ENCODE peak calls at places on chromosome 21, in ten cellular contexts. One of them, this sample, is unnamed.

GRCh38 chr21:34019402-34019801 is 54.0 kb upstream of the MRPS6 start:
- DNase-seq in heart left ventricle: no peak
- DNase-seq in breast epithelium: no peak
- DNase-seq in IMR-90: no peak
- DNase-seq in GM12892: no peak
- DNase-seq in transverse colon: no peak
- DNase-seq in tibial nerve: no peak
- DNase-seq in ovary: no peak
- DNase-seq in body of pancreas: no peak
- DNase-seq in uterus: no peak
- DNase-seq in this sample: no peak

GRCh38 chr21:35102488-35103407 is 53.6 kb upstream of the RUNX1 start:
- DNase-seq in heart left ventricle: peak
- DNase-seq in breast epithelium: peak
- DNase-seq in IMR-90: peak
- DNase-seq in GM12892: peak
- DNase-seq in transverse colon: peak
- DNase-seq in tibial nerve: no peak
- DNase-seq in ovary: no peak
- DNase-seq in body of pancreas: no peak
- DNase-seq in uterus: no peak
- DNase-seq in this sample: no peak

GRCh38 chr21:26840912-26841311 is 4.3 kb downstream of the ADAMTS1 start:
- DNase-seq in heart left ventricle: peak
- DNase-seq in breast epithelium: peak
- DNase-seq in IMR-90: peak
- DNase-seq in GM12892: no peak
- DNase-seq in transverse colon: no peak
- DNase-seq in tibial nerve: peak
- DNase-seq in ovary: peak
- DNase-seq in body of pancreas: peak
- DNase-seq in uterus: peak
- DNase-seq in this sample: no peak

GRCh38 chr21:28538987-28539622 is 453.6 kb downstream of the LTN1 start:
- DNase-seq in heart left ventricle: no peak
- DNase-seq in breast epithelium: no peak
- DNase-seq in IMR-90: peak
- DNase-seq in GM12892: no peak
- DNase-seq in transverse colon: no peak
- DNase-seq in tibial nerve: no peak
- DNase-seq in ovary: no peak
- DNase-seq in body of pancreas: no peak
- DNase-seq in uterus: no peak
- DNase-seq in this sample: no peak

GRCh38 chr21:18477059-18477458 is 73.5 kb upstream of the TMPRSS15 start:
- DNase-seq in heart left ventricle: no peak
- DNase-seq in breast epithelium: no peak
- DNase-seq in IMR-90: no peak
- DNase-seq in GM12892: no peak
- DNase-seq in transverse colon: no peak
- DNase-seq in tibial nerve: no peak
- DNase-seq in ovary: no peak
- DNase-seq in body of pancreas: no peak
- DNase-seq in uterus: no peak
- DNase-seq in this sample: no peak

GRCh38 chr21:26409735-26410134 is 163.4 kb downstream of the CYYR1 start:
- DNase-seq in heart left ventricle: no peak
- DNase-seq in breast epithelium: no peak
- DNase-seq in IMR-90: no peak
- DNase-seq in GM12892: no peak
- DNase-seq in transverse colon: no peak
- DNase-seq in tibial nerve: no peak
- DNase-seq in ovary: no peak
- DNase-seq in body of pancreas: no peak
- DNase-seq in uterus: no peak
- DNase-seq in this sample: no peak

GRCh38 chr21:39575778-39576177 is 37.0 kb upstream of the B3GALT5 start:
- DNase-seq in heart left ventricle: no peak
- DNase-seq in breast epithelium: no peak
- DNase-seq in IMR-90: no peak
- DNase-seq in GM12892: no peak
- DNase-seq in transverse colon: no peak
- DNase-seq in tibial nerve: no peak
- DNase-seq in ovary: no peak
- DNase-seq in body of pancreas: no peak
- DNase-seq in uterus: no peak
- DNase-seq in this sample: no peak

GRCh38 chr21:28938726-28939125 is 54.0 kb downstream of the LTN1 start:
- DNase-seq in heart left ventricle: no peak
- DNase-seq in breast epithelium: no peak
- DNase-seq in IMR-90: no peak
- DNase-seq in GM12892: no peak
- DNase-seq in transverse colon: no peak
- DNase-seq in tibial nerve: no peak
- DNase-seq in ovary: no peak
- DNase-seq in body of pancreas: no peak
- DNase-seq in uterus: no peak
- DNase-seq in this sample: no peak

GRCh38 chr21:15759469-15759868 is 29.7 kb downstream of the USP25 start:
- DNase-seq in heart left ventricle: no peak
- DNase-seq in breast epithelium: no peak
- DNase-seq in IMR-90: no peak
- DNase-seq in GM12892: no peak
- DNase-seq in transverse colon: no peak
- DNase-seq in tibial nerve: no peak
- DNase-seq in ovary: no peak
- DNase-seq in body of pancreas: no peak
- DNase-seq in uterus: no peak
- DNase-seq in this sample: no peak

GRCh38 chr21:32494946-32495703 is 82.6 kb downstream of the EVA1C start:
- DNase-seq in heart left ventricle: no peak
- DNase-seq in breast epithelium: no peak
- DNase-seq in IMR-90: peak
- DNase-seq in GM12892: no peak
- DNase-seq in transverse colon: no peak
- DNase-seq in tibial nerve: no peak
- DNase-seq in ovary: no peak
- DNase-seq in body of pancreas: no peak
- DNase-seq in uterus: peak
- DNase-seq in this sample: no peak

GRCh38 chr21:32496536-32496935 is 84.0 kb downstream of the EVA1C start:
- DNase-seq in heart left ventricle: no peak
- DNase-seq in breast epithelium: no peak
- DNase-seq in IMR-90: no peak
- DNase-seq in GM12892: no peak
- DNase-seq in transverse colon: no peak
- DNase-seq in tibial nerve: no peak
- DNase-seq in ovary: no peak
- DNase-seq in body of pancreas: no peak
- DNase-seq in uterus: no peak
- DNase-seq in this sample: no peak

DNA sequence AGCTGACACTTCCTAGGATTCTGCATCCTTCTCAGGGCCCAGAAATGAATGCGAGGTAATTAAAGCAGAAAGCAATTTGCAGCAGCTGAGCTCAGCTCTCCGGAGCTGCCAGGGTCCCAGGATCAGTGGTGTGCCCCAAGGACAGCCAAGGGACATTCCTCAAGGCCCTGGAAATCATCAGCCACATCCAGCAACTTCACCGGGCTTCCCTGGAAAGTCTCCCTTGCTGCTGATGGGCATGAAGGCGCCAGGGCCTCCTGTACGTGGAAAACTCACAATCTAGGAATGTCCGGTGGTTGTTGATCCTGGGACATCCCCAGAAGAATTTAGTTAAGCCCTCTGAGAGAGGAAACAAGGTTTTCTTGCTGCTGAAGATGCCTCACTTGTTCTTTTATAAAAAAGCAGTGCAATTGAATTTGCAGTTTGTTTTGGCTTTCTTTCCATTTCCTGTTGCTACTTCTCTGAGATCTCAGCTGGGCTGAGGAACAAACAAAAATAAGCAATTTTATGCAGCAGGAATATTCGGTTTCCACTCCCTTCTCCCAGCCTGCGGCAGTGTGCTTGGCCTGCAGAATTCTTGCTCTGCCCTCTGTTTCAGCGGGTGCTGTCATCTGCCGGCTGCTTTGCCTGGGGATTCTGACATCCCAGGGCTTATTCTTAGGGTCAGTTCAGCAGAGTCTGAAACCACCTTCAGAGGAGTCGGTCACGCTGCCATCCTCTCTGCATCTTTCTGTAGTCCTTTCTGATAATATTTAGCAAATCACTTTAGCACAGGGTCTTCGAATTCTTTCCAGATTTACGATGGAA is 85.9 kb downstream of the TCP10L start:
- DNase-seq in heart left ventricle: peak
- DNase-seq in breast epithelium: no peak
- DNase-seq in IMR-90: peak
- DNase-seq in GM12892: no peak
- DNase-seq in transverse colon: no peak
- DNase-seq in tibial nerve: no peak
- DNase-seq in ovary: peak
- DNase-seq in body of pancreas: no peak
- DNase-seq in uterus: no peak
- DNase-seq in this sample: no peak
- TF ChIP-seq POLR2A in heart left ventricle: no peak
- TF ChIP-seq POLR2A in breast epithelium: no peak
- TF ChIP-seq POLR2A in IMR-90: no peak
- TF ChIP-seq POLR2A in GM12892: no peak
- TF ChIP-seq POLR2A in transverse colon: no peak
- TF ChIP-seq POLR2A in tibial nerve: no peak
- TF ChIP-seq POLR2A in ovary: no peak
- TF ChIP-seq POLR2A in body of pancreas: no peak
- TF ChIP-seq POLR2A in uterus: no peak
- TF ChIP-seq POLR2A in this sample: no peak

GRCh38 chr21:43369124-43369523 is 57.8 kb downstream of the SIK1 start:
- DNase-seq in heart left ventricle: no peak
- DNase-seq in breast epithelium: no peak
- DNase-seq in IMR-90: peak
- DNase-seq in GM12892: no peak
- DNase-seq in transverse colon: no peak
- DNase-seq in tibial nerve: no peak
- DNase-seq in ovary: no peak
- DNase-seq in body of pancreas: no peak
- DNase-seq in uterus: no peak
- DNase-seq in this sample: no peak
- TF ChIP-seq POLR2A in heart left ventricle: no peak
- TF ChIP-seq POLR2A in breast epithelium: no peak
- TF ChIP-seq POLR2A in IMR-90: no peak
- TF ChIP-seq POLR2A in GM12892: no peak
- TF ChIP-seq POLR2A in transverse colon: no peak
- TF ChIP-seq POLR2A in tibial nerve: no peak
- TF ChIP-seq POLR2A in ovary: no peak
- TF ChIP-seq POLR2A in body of pancreas: no peak
- TF ChIP-seq POLR2A in uterus: no peak
- TF ChIP-seq POLR2A in this sample: no peak

GRCh38 chr21:41880153-41880552 is 1.0 kb upstream of the PRDM15 start:
- DNase-seq in heart left ventricle: no peak
- DNase-seq in breast epithelium: no peak
- DNase-seq in IMR-90: no peak
- DNase-seq in GM12892: no peak
- DNase-seq in transverse colon: no peak
- DNase-seq in tibial nerve: no peak
- DNase-seq in ovary: no peak
- DNase-seq in body of pancreas: no peak
- DNase-seq in uterus: no peak
- DNase-seq in this sample: no peak

GRCh38 chr21:41878831-41879189 is 334 bp downstream of the PRDM15 start:
- DNase-seq in heart left ventricle: peak
- DNase-seq in breast epithelium: peak
- DNase-seq in IMR-90: peak
- DNase-seq in GM12892: peak
- DNase-seq in transverse colon: peak
- DNase-seq in tibial nerve: peak
- DNase-seq in ovary: peak
- DNase-seq in body of pancreas: peak
- DNase-seq in uterus: peak
- DNase-seq in this sample: peak

GRCh38 chr21:41877901-41878830 is 978 bp downstream of the PRDM15 start:
- DNase-seq in heart left ventricle: no peak
- DNase-seq in breast epithelium: peak
- DNase-seq in IMR-90: peak
- DNase-seq in GM12892: no peak
- DNase-seq in transverse colon: peak
- DNase-seq in tibial nerve: no peak
- DNase-seq in ovary: peak
- DNase-seq in body of pancreas: peak
- DNase-seq in uterus: peak
- DNase-seq in this sample: no peak

GRCh38 chr21:41881051-41881450 is 1.9 kb upstream of the PRDM15 start:
- DNase-seq in heart left ventricle: no peak
- DNase-seq in breast epithelium: no peak
- DNase-seq in IMR-90: no peak
- DNase-seq in GM12892: no peak
- DNase-seq in transverse colon: no peak
- DNase-seq in tibial nerve: no peak
- DNase-seq in ovary: no peak
- DNase-seq in body of pancreas: no peak
- DNase-seq in uterus: no peak
- DNase-seq in this sample: no peak

DNA sequence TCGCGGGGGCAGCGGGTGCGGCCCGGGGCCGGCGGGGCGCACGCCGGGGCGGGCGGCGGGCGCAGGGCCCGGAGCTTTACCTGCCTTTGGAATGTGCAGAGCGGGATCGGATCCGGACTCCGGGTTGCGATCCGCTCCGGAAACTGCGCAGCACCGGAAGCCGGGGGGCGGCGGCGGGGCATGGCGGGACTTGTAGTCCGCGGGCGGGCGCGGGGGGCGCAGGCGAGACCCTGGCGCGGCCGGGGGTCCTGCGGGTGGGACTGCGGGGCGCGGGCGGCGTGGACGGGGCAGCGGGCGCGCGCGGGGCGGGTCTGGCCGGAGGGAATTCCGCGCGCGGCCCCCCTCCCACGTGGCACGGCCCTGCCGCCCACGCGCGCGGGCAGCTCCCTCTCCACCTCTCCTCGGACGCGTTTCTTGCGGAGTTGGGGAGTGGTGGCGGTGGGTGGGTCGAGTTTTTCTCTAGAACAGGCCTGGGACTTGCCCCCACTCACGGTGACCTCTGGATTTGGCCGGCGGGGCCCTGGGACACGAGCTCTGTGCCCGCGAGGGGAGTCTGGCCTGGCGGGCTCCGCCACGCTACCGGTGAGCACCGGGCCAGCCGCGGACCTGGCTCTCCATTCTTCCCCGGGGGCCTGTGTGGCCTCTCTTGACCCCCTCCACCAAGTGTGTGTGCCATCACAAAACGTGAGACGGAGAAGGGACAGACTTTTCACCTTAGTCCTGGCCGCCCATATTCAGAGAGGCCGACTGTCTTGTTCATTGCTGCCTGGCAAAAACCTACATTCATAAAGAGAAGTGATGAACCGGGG is at the start of gene PRDM15:
- DNase-seq in heart left ventricle: peak
- DNase-seq in breast epithelium: peak
- DNase-seq in IMR-90: peak
- DNase-seq in GM12892: peak
- DNase-seq in transverse colon: peak
- DNase-seq in tibial nerve: peak
- DNase-seq in ovary: peak
- DNase-seq in body of pancreas: peak
- DNase-seq in uterus: peak
- DNase-seq in this sample: peak
- TF ChIP-seq POLR2A in heart left ventricle: no peak
- TF ChIP-seq POLR2A in breast epithelium: no peak
- TF ChIP-seq POLR2A in IMR-90: peak
- TF ChIP-seq POLR2A in GM12892: peak
- TF ChIP-seq POLR2A in transverse colon: no peak
- TF ChIP-seq POLR2A in tibial nerve: peak
- TF ChIP-seq POLR2A in ovary: peak
- TF ChIP-seq POLR2A in body of pancreas: peak
- TF ChIP-seq POLR2A in uterus: no peak
- TF ChIP-seq POLR2A in this sample: no peak

GRCh38 chr21:43311303-43311817 is 115.6 kb downstream of the SIK1 start:
- DNase-seq in heart left ventricle: no peak
- DNase-seq in breast epithelium: no peak
- DNase-seq in IMR-90: no peak
- DNase-seq in GM12892: no peak
- DNase-seq in transverse colon: peak
- DNase-seq in tibial nerve: no peak
- DNase-seq in ovary: no peak
- DNase-seq in body of pancreas: peak
- DNase-seq in uterus: no peak
- DNase-seq in this sample: no peak
- TF ChIP-seq POLR2A in heart left ventricle: no peak
- TF ChIP-seq POLR2A in breast epithelium: no peak
- TF ChIP-seq POLR2A in IMR-90: no peak
- TF ChIP-seq POLR2A in GM12892: no peak
- TF ChIP-seq POLR2A in transverse colon: peak
- TF ChIP-seq POLR2A in tibial nerve: no peak
- TF ChIP-seq POLR2A in ovary: no peak
- TF ChIP-seq POLR2A in body of pancreas: no peak
- TF ChIP-seq POLR2A in uterus: no peak
- TF ChIP-seq POLR2A in this sample: no peak

This sample was measured in HCT116.